ENCODE peak calls at places on chromosomes 2 and 18, in seven cellular contexts. V, R, T, I, L, Z and E are unnamed samples.

GRCh38 chr18:62603979-62604378 is 81.2 kb downstream of the ZCCHC2 start:
- DNase-seq in V (no peak), R (no peak), T (no peak), I (no peak), L (no peak), Z (no peak), E (no peak)

GRCh38 chr2:29014811-29015414 is 33.8 kb downstream of the TOGARAM2 start:
- DNase-seq in V (peak; percentile 57), R (no peak), T (no peak), I (no peak), L (no peak), Z (no peak), E (no peak)

GRCh38 chr2:38156262-38156835 is 80.4 kb upstream of the CYP1B1 start:
- DNase-seq in V (no peak), R (no peak), T (no peak), I (no peak), L (no peak), Z (no peak), E (no peak)

GRCh38 chr18:23138470-23138869 is 3.2 kb downstream of the CABLES1 start:
- DNase-seq in V (no peak), R (no peak), T (no peak), I (no peak), L (no peak), Z (no peak), E (no peak)

GRCh38 chr18:76678248-76678647 is 144.1 kb upstream of the ZNF236 start:
- DNase-seq in V (no peak), R (no peak), T (no peak), I (no peak), L (no peak), Z (no peak), E (no peak)

GRCh38 chr2:43171789-43172188 is 54.6 kb downstream of the ZFP36L2 start:
- DNase-seq in V (peak; percentile 66), R (no peak), T (no peak), I (no peak), L (no peak), Z (no peak), E (peak; percentile 73)

GRCh38 chr2:236503100-236503499 is 66.5 kb upstream of the ACKR3 start:
- DNase-seq in V (no peak), R (no peak), T (peak; percentile 47), I (peak; percentile 49), L (no peak), Z (no peak), E (no peak)

GRCh38 chr2:240961878-240962277 is 36.5 kb upstream of the SNED1 start:
- DNase-seq in V (no peak), R (no peak), T (no peak), I (no peak), L (no peak), Z (no peak), E (peak; percentile 36)

GRCh38 chr2:211055438-211055837 is 499.0 kb downstream of the CPS1 start:
- DNase-seq in V (no peak), R (no peak), T (peak; percentile 36), I (peak; percentile 45), L (peak; percentile 5), Z (no peak), E (peak; percentile 14)

GRCh38 chr2:63369146-63369545 is 219.1 kb downstream of the WDPCP start:
- DNase-seq in V (no peak), R (no peak), T (no peak), I (no peak), L (no peak), Z (no peak), E (no peak)
- H3K23ac ChIP-seq in V (no peak overlapping the region), R (no peak overlapping the region), T (no peak overlapping the region), I (no peak overlapping the region), L (no peak overlapping the region), Z (no peak overlapping the region), E (no peak overlapping the region)

GRCh38 chr18:361100-361732 is 93.4 kb upstream of the THOC1 start:
- DNase-seq in V (no peak), R (no peak), T (no peak), I (no peak), L (no peak), Z (no peak), E (no peak)
- H3K4me2 ChIP-seq in V (no peak overlapping the region), R (no peak overlapping the region), T (no peak overlapping the region), I (no peak overlapping the region), L (no peak overlapping the region), Z (no peak overlapping the region), E (no peak overlapping the region)

DNA sequence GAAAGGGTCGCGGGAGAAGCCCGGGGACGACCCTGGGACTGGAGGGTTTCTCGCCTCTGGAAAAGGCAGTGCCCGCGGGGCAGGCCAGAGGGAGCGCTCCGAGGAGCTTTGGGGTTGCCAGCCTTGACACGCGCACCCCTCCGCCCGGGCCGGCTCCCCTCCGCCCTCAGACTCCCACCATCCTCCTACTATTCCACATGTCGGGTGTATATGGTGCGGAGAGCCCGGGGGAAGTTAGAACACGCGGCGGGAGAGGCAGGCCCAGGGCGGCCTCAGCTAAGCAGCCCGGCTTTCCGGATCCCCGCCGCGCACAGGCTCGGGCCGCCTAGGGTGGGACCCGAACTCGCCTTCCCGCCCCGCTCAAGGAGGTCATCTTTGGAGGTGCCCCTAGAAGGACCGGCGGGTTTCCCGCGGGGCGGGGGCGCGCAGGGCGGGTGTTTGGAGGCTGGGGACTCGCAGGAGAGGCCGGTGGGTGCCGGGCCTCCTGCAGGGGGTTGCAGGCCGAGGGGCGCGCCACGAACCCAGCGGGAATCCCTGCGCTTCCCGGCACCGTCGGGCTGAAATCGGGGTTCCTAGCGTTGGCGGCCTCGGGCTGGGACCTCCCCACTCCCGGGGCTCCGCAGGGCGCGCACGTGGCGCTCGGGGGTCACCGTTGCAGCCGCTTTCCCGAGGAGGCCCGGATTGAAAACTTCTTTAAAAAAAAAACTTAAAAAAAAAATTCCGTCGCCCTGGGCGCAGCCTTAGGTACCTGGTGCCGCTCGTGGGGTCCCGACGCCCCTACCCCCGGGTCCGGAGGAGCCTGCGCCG is 3.7 kb downstream of the NFATC1 start:
- DNase-seq in V (no peak), R (no peak), T (no peak), I (no peak), L (no peak), Z (no peak), E (no peak)
- H3K9ac ChIP-seq in V (no peak overlapping the region), R (no peak overlapping the region), T (no peak overlapping the region), I (peak overlapping the region; percentile 60), L (no peak overlapping the region), Z (no peak overlapping the region), E (peak overlapping the region; percentile 68)

GRCh38 chr2:100983684-100984310 is 18.3 kb upstream of the RPL31 start:
- DNase-seq in V (no peak), R (no peak), T (no peak), I (no peak), L (no peak), Z (peak; percentile 77), E (peak; percentile 38)

GRCh38 chr2:100987536-100987935 is 14.6 kb upstream of the RPL31 start:
- DNase-seq in V (no peak), R (no peak), T (no peak), I (no peak), L (no peak), Z (peak; percentile 78), E (no peak)

GRCh38 chr2:100984892-100985307 is 17.2 kb upstream of the RPL31 start:
- DNase-seq in V (peak; percentile 69), R (peak; percentile 69), T (peak; percentile 85), I (peak; percentile 85), L (peak; percentile 61), Z (peak; percentile 86), E (peak; percentile 71)

GRCh38 chr2:100987974-100988373 is 14.1 kb upstream of the RPL31 start:
- DNase-seq in V (no peak), R (no peak), T (no peak), I (no peak), L (no peak), Z (no peak), E (no peak)

GRCh38 chr2:100986157-100986556 is 15.9 kb upstream of the RPL31 start:
- DNase-seq in V (no peak), R (no peak), T (no peak), I (no peak), L (no peak), Z (no peak), E (no peak)
- H3K23ac ChIP-seq in V (no peak overlapping the region), R (peak overlapping the region; percentile 31), T (no peak overlapping the region), I (no peak overlapping the region), L (no peak overlapping the region), Z (no peak overlapping the region), E (no peak overlapping the region)

DNA sequence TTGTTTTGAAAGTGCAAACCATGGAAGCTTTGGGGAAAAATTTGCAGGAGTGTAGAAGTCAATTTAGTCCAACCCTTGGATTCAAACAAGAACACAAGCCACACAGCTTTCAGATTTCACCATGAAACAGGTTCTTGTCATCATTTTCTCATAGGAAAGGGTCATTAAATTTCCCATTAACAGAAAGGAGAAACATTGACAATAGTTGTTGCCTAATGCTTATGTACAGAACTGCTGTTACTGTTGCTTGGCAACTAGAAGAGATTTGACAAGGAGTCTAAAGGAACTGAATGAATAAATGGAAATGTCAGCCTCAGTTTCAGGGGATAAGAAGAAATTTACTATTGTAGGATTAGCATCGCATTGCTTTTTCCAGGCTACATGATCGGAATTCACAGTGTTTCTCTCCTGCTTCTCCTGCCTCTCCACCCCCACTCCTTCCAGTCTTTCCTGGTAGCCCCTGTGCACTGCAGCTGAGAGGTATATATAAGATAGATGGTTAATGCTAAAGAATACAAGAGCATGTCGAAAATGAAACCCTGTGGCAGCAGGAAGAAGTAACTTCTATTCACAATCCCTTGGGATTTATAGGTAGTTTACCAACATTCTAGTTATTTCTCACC is 90.3 kb downstream of the SPATS2L start:
- DNase-seq in V (peak; percentile 39), R (no peak), T (no peak), I (no peak), L (no peak), Z (no peak), E (peak; percentile 88)
- H3K4me2 ChIP-seq in V (peak overlapping the region; percentile 41), R (no peak overlapping the region), T (no peak overlapping the region), I (no peak overlapping the region), L (no peak overlapping the region), Z (no peak overlapping the region), E (no peak overlapping the region)

GRCh38 chr2:149598014-149598395 is 10.4 kb upstream of the MMADHC start:
- DNase-seq in V (peak; percentile 39), R (no peak), T (no peak), I (no peak), L (no peak), Z (no peak), E (peak; percentile 51)
- H3K9ac ChIP-seq in V (peak overlapping the region; percentile 36), R (no peak overlapping the region), T (no peak overlapping the region), I (no peak overlapping the region), L (no peak overlapping the region), Z (no peak overlapping the region), E (peak overlapping the region; percentile 79)

GRCh38 chr2:1749489-1749748 is 5.1 kb upstream of the PXDN start:
- DNase-seq in V (no peak), R (no peak), T (peak; percentile 14), I (no peak), L (no peak), Z (no peak), E (no peak)
- H3K23ac ChIP-seq in V (no peak overlapping the region), R (no peak overlapping the region), T (no peak overlapping the region), I (no peak overlapping the region), L (no peak overlapping the region), Z (no peak overlapping the region), E (no peak overlapping the region)